ENCODE peak calls at places on chromosome 11, in four cellular contexts. X is A549, Z is AG09309, V is OCI-LY7. R is an unnamed sample.

GRCh38 chr11:63017306-63017974 is 1.8 kb upstream of the SLC22A8 start:
- DNase-seq in X (no peak), Z (no peak), V (no peak), R (no peak)

GRCh38 chr11:64318694-64319420 is 936 bp downstream of the PRDX5 start:
- DNase-seq in V (no peak), Z (no peak), X (no peak), R (no peak)

GRCh38 chr11:3231851-3232744 is at the start of gene MRGPRE:
- DNase-seq in Z (no peak), V (no peak), X (no peak), R (no peak)

GRCh38 chr11:9943346-9944110 is 279.7 kb downstream of the SWAP70 start:
- DNase-seq in Z (peak; percentile 96), X (peak; percentile 48), V (no peak), R (peak; percentile 98)

GRCh38 chr11:45212566-45213315 is 66.3 kb downstream of the PRDM11 start:
- DNase-seq in X (peak; percentile 25), Z (no peak), V (no peak), R (no peak)

GRCh38 chr11:14148653-14149273 is 186.2 kb downstream of the SPON1 start:
- DNase-seq in X (peak; percentile 46), V (peak; percentile 76), Z (peak; percentile 3), R (peak; percentile 41)

GRCh38 chr11:117588166-117588810 is 208.7 kb downstream of the DSCAML1 start:
- DNase-seq in X (no peak), V (no peak), Z (no peak), R (no peak)

GRCh38 chr11:10381730-10382129 is 73.3 kb upstream of the AMPD3 start:
- DNase-seq in V (no peak), Z (no peak), X (no peak), R (peak; percentile 43)

GRCh38 chr11:57444362-57445074 is 15.8 kb upstream of the RTN4RL2 start:
- DNase-seq in Z (peak; percentile 33), X (peak; percentile 93), V (no peak), R (peak; percentile 21)

GRCh38 chr11:111759778-111760407 is 6.3 kb downstream of the PPP2R1B start:
- DNase-seq in X (no peak), Z (no peak), V (no peak), R (no peak)

GRCh38 chr11:115247953-115248352 is 256.3 kb downstream of the CADM1 start:
- DNase-seq in V (no peak), Z (no peak), X (no peak), R (no peak)

GRCh38 chr11:6615882-6616585 is 3.2 kb downstream of the TPP1 start:
- DNase-seq in X (no peak), V (no peak), Z (no peak), R (no peak)

GRCh38 chr11:47388697-47389576 is 10.6 kb upstream of the SPI1 start:
- DNase-seq in X (no peak), V (no peak), Z (no peak), R (no peak)

GRCh38 chr11:86941871-86942208 is 13.4 kb downstream of the FZD4 start:
- DNase-seq in Z (no peak), V (no peak), X (no peak), R (no peak)

GRCh38 chr11:134272381-134273316 is 3.5 kb upstream of the GLB1L3 start:
- DNase-seq in V (no peak), Z (peak; percentile 21), X (no peak), R (peak; percentile 76)

GRCh38 chr11:119684361-119685072 is 44.5 kb downstream of the NECTIN1 start:
- DNase-seq in V (no peak), X (peak; percentile 10), Z (no peak), R (peak; percentile 67)

GRCh38 chr11:126640186-126640585 is 284.7 kb downstream of the ST3GAL4 start:
- DNase-seq in V (no peak), Z (no peak), X (no peak), R (no peak)

GRCh38 chr11:26572770-26573402 is 823 bp upstream of the MUC15 start:
- DNase-seq in X (no peak), V (no peak), Z (no peak), R (no peak)

GRCh38 chr11:116697011-116697410 is 75.8 kb downstream of the BUD13 start:
- DNase-seq in Z (no peak), X (no peak), V (no peak), R (no peak)

GRCh38 chr11:36258730-36259360 is 30.4 kb downstream of the COMMD9 start:
- DNase-seq in X (peak; percentile 68), V (peak; percentile 12), Z (peak; percentile 39), R (peak; percentile 88)

GRCh38 chr11:94455861-94456260 is 37.8 kb downstream of the MRE11 start:
- DNase-seq in X (no peak), Z (no peak), V (no peak), R (no peak)

DNA sequence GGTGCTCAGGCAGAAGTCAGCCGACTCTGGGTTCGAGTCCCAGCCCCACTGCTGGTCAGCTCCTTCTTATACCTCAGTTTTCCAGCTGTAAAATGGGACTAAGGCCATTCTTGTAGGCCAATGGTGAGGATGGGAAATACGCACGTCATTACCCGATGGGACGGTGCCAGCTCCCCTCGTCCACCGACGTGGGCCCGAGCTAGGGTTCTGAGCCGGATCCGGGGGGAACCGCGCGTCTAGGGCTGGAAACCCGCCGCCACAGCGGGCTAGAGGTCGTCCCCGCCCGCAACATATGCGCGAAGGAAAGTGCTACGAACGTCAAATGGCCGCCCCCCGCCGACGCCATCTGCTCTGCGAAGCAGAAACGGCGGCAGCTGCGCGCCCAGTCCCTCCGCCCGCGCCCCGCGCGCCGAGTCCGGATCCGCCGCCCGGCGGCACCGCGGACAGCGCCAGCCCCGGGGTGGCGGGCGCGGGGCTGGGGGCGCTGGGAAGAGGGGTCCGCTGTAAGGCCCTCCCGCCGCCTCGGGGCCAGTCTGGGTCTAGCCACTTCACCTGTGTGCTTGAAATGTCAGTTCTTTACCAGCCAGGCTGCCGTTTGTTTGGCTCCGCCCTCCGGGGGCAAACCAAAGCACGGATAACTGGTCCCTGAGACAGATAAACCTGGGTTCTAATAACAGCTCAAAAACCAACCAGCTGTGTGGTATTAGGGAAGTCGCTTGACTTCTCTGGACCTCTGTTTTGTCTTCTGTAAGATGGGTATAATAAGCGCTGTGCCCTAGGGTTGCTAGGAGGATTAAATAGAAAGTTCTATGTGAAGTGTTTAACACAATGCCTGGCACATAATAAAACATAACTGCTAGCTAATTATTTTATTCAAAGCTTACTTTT is 103.5 kb upstream of the RCN1 start:
- DNase-seq in Z (no peak), V (no peak), X (no peak), R (no peak)
- H3K4me3 ChIP-seq in Z (no peak overlapping the region), V (no peak overlapping the region), X (no peak overlapping the region), R (no peak overlapping the region)

DNA sequence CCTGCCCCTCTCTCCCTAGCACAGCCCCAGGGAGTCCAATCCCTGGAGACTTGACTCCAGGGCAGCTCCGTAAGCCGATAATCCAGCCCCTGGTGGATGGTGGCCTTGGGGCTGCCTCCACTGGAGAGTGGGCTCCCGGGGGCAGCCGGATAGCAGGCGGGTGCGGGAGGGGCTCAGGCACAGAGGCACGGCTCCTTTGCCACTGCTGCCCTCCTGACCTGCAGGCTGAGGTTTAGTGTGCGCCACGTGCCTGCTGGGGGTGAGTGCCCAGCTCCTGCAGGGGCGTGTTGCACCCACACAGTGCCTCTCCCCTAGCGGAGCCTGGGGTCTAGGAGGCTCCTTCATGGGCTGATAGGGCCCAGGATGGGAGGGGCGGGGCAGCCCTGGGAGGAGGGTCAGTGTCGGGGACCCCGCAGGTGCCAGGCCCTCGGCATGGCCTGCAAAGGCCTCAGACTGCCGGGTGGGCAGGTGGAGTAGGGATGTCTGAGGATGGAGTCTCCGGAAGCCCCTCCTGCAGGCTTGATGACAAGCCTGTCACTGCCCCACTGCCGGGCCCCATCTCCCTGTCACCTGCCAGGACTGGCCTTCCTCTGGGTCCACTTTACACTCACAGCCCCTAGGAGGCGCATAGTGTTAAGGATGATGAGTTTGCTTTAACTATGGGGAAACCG is 5.6 kb downstream of the DUSP8 start:
- DNase-seq in V (no peak), X (no peak), Z (no peak), R (no peak)
- TF ChIP-seq CTCF in V (no peak), X (peak; percentile 15), Z (no peak), R (no peak)

GRCh38 chr11:114154271-114155047 is 94.9 kb downstream of the ZBTB16 start:
- DNase-seq in X (no peak), V (no peak), Z (peak; percentile 27), R (peak; percentile 97)
- H3K4me3 ChIP-seq in X (no peak overlapping the region), V (no peak overlapping the region), Z (no peak overlapping the region), R (no peak overlapping the region)

GRCh38 chr11:66313321-66314185 is 3.3 kb downstream of the CD248 start:
- DNase-seq in X (no peak), V (no peak), Z (no peak), R (peak; percentile 58)
- TF ChIP-seq CTCF in X (no peak), V (peak; percentile 49), Z (peak; percentile 55), R (peak; percentile 31)

DNA sequence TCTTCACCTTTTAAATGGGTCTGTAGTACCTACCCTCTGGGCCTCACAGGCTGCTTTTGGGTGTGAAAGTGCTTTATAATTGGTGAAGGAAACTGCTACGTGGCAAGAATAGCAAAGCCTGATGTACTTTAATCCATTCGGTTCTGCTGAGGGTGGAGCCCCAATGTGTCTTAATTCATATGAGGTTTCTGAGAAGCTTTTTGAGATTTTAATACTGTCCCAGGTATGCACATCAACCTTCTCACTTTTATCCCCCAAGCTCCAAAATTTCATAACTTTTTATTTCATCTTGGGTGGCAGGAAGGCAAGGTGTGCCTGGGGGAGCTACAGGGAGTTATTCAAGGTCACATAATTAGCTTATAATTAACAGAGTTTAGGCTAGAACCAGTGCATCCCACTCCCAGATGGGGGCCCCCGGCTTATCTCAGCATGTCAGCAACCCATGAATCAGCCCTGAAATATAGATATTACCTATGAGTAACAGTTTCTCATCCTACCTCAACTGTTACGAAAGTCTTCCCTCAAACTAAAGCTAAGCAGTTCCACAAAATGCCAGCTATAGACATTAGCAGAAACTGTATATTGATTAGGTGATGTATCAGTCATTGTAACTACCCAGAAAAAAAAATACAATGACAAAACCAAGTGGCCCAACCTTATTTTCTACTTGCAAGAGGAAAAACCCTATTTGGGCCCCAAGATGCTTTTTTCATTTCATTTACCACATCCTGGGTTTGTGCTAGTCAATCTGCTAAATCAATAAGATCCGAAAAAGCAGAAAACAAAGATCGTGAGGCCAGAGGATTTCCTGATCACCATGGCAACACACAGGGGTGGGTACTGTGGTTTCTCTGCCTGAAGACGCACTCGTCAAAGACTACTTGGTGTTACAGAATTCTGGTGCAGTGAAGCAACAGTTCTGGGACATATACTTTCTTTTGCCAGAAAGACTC is 26.7 kb downstream of the CD44 start:
- DNase-seq in Z (peak; percentile 71), V (peak; percentile 82), X (peak; percentile 31), R (peak; percentile 90)
- H3K4me3 ChIP-seq in Z (no peak overlapping the region), V (peak overlapping the region; percentile 53), X (no peak overlapping the region), R (no peak overlapping the region)

GRCh38 chr11:77193915-77194830 is 66.1 kb downstream of the MYO7A start:
- DNase-seq in X (no peak), Z (no peak), V (no peak), R (no peak)

GRCh38 chr11:77196961-77197360 is 68.9 kb downstream of the MYO7A start:
- DNase-seq in X (no peak), Z (no peak), V (no peak), R (no peak)

GRCh38 chr11:77197626-77198320 is 69.7 kb downstream of the MYO7A start:
- DNase-seq in Z (no peak), X (no peak), V (no peak), R (no peak)

GRCh38 chr11:77193167-77193566 is 65.1 kb downstream of the MYO7A start:
- DNase-seq in Z (no peak), X (no peak), V (no peak), R (no peak)

GRCh38 chr11:77195071-77195705 is 67.1 kb downstream of the MYO7A start:
- DNase-seq in X (no peak), V (no peak), Z (no peak), R (no peak)
- TF ChIP-seq CTCF in X (no peak), V (no peak), Z (no peak), R (no peak)

R was measured in cardiac fibroblast.